ENCODE peak calls at places on chromosomes 7 and 10, in seven cellular contexts. One of them, this sample, is unnamed.
A peak's percentile ranks its signal among the peaks of the same experiment; 100 is the strongest.

GRCh38 chr10:8424555-8425201 is 370.2 kb downstream of the GATA3 start:
- DNase-seq in endothelial cell: no peak
- DNase-seq in endothelial cell of umbilical vein: no peak
- DNase-seq in heart right ventricle: no peak
- DNase-seq in K562: no peak
- DNase-seq in fibroblast of pulmonary artery: peak; percentile 13
- DNase-seq in CD8-positive, alpha-beta T cell: no peak
- DNase-seq in this sample: no peak

GRCh38 chr10:70650104-70650503 is 22.2 kb upstream of the ADAMTS14 start:
- DNase-seq in heart right ventricle: no peak
- DNase-seq in endothelial cell of umbilical vein: no peak
- DNase-seq in fibroblast of pulmonary artery: no peak
- DNase-seq in endothelial cell: no peak
- DNase-seq in CD8-positive, alpha-beta T cell: no peak
- DNase-seq in K562: no peak
- DNase-seq in this sample: no peak

GRCh38 chr10:33955676-33956075 is 621.2 kb upstream of the NRP1 start:
- DNase-seq in endothelial cell of umbilical vein: no peak
- DNase-seq in endothelial cell: no peak
- DNase-seq in fibroblast of pulmonary artery: peak; percentile 44
- DNase-seq in K562: no peak
- DNase-seq in CD8-positive, alpha-beta T cell: no peak
- DNase-seq in heart right ventricle: no peak
- DNase-seq in this sample: no peak

GRCh38 chr7:2626498-2627117 is 5.2 kb upstream of the TTYH3 start:
- DNase-seq in endothelial cell of umbilical vein: peak; percentile 87
- DNase-seq in endothelial cell: no peak
- DNase-seq in CD8-positive, alpha-beta T cell: no peak
- DNase-seq in fibroblast of pulmonary artery: peak; percentile 92
- DNase-seq in K562: no peak
- DNase-seq in heart right ventricle: no peak
- DNase-seq in this sample: no peak

GRCh38 chr7:99499356-99499712 is 747 bp downstream of the ZNF394 start:
- DNase-seq in endothelial cell: no peak
- DNase-seq in heart right ventricle: no peak
- DNase-seq in K562: no peak
- DNase-seq in fibroblast of pulmonary artery: no peak
- DNase-seq in CD8-positive, alpha-beta T cell: no peak
- DNase-seq in endothelial cell of umbilical vein: no peak
- DNase-seq in this sample: no peak

GRCh38 chr10:98295401-98295811 is 27.4 kb upstream of the LOXL4 start:
- DNase-seq in endothelial cell of umbilical vein: no peak
- DNase-seq in CD8-positive, alpha-beta T cell: no peak
- DNase-seq in fibroblast of pulmonary artery: no peak
- DNase-seq in endothelial cell: no peak
- DNase-seq in K562: no peak
- DNase-seq in heart right ventricle: no peak
- DNase-seq in this sample: no peak

GRCh38 chr10:58275908-58276307 is 6.9 kb downstream of the CISD1 start:
- DNase-seq in K562: no peak
- DNase-seq in endothelial cell: no peak
- DNase-seq in CD8-positive, alpha-beta T cell: no peak
- DNase-seq in fibroblast of pulmonary artery: peak; percentile 51
- DNase-seq in heart right ventricle: no peak
- DNase-seq in endothelial cell of umbilical vein: peak; percentile 71
- DNase-seq in this sample: no peak

GRCh38 chr7:14717711-14718304 is 184.7 kb downstream of the DGKB start:
- DNase-seq in CD8-positive, alpha-beta T cell: no peak
- DNase-seq in K562: no peak
- DNase-seq in fibroblast of pulmonary artery: peak; percentile 59
- DNase-seq in endothelial cell: no peak
- DNase-seq in endothelial cell of umbilical vein: peak; percentile 48
- DNase-seq in heart right ventricle: no peak
- DNase-seq in this sample: no peak

GRCh38 chr10:3897156-3897555 is 112.1 kb upstream of the KLF6 start:
- DNase-seq in CD8-positive, alpha-beta T cell: no peak
- DNase-seq in endothelial cell: no peak
- DNase-seq in fibroblast of pulmonary artery: peak; percentile 94
- DNase-seq in heart right ventricle: no peak
- DNase-seq in endothelial cell of umbilical vein: peak; percentile 64
- DNase-seq in K562: no peak
- DNase-seq in this sample: no peak

GRCh38 chr7:31651234-31651633 is 35.8 kb upstream of the PPP1R17 start:
- DNase-seq in fibroblast of pulmonary artery: no peak
- DNase-seq in heart right ventricle: no peak
- DNase-seq in CD8-positive, alpha-beta T cell: no peak
- DNase-seq in endothelial cell: no peak
- DNase-seq in endothelial cell of umbilical vein: no peak
- DNase-seq in K562: no peak
- DNase-seq in this sample: no peak

GRCh38 chr10:44926771-44927751 is 15.9 kb downstream of the TMEM72 start:
- DNase-seq in K562: no peak
- DNase-seq in endothelial cell of umbilical vein: no peak
- DNase-seq in CD8-positive, alpha-beta T cell: no peak
- DNase-seq in heart right ventricle: no peak
- DNase-seq in fibroblast of pulmonary artery: peak; percentile 51
- DNase-seq in endothelial cell: no peak
- DNase-seq in this sample: no peak

GRCh38 chr10:101217450-101218281 is 11.6 kb downstream of the LBX1 start:
- DNase-seq in CD8-positive, alpha-beta T cell: no peak
- DNase-seq in endothelial cell of umbilical vein: peak; percentile 37
- DNase-seq in K562: peak; percentile 44
- DNase-seq in endothelial cell: peak; percentile 83
- DNase-seq in fibroblast of pulmonary artery: peak; percentile 45
- DNase-seq in heart right ventricle: no peak
- DNase-seq in this sample: peak; percentile 74

GRCh38 chr10:3778708-3779108 is 6.3 kb downstream of the KLF6 start:
- DNase-seq in endothelial cell of umbilical vein: peak; percentile 26
- DNase-seq in fibroblast of pulmonary artery: peak; percentile 54
- DNase-seq in K562: no peak
- DNase-seq in heart right ventricle: no peak
- DNase-seq in CD8-positive, alpha-beta T cell: no peak
- DNase-seq in endothelial cell: no peak
- DNase-seq in this sample: no peak

GRCh38 chr10:66572700-66573099 is 353.1 kb upstream of the LRRTM3 start:
- DNase-seq in heart right ventricle: no peak
- DNase-seq in endothelial cell: no peak
- DNase-seq in CD8-positive, alpha-beta T cell: no peak
- DNase-seq in K562: no peak
- DNase-seq in fibroblast of pulmonary artery: no peak
- DNase-seq in endothelial cell of umbilical vein: no peak
- DNase-seq in this sample: no peak

GRCh38 chr7:11760372-11760771 is 71.6 kb downstream of the THSD7A start:
- DNase-seq in fibroblast of pulmonary artery: peak; percentile 4
- DNase-seq in K562: no peak
- DNase-seq in CD8-positive, alpha-beta T cell: no peak
- DNase-seq in endothelial cell of umbilical vein: no peak
- DNase-seq in endothelial cell: no peak
- DNase-seq in heart right ventricle: no peak
- DNase-seq in this sample: no peak

GRCh38 chr7:99707096-99707495 is 27.3 kb upstream of the CYP3A5 start:
- DNase-seq in endothelial cell of umbilical vein: no peak
- DNase-seq in K562: no peak
- DNase-seq in fibroblast of pulmonary artery: peak; percentile 24
- DNase-seq in heart right ventricle: no peak
- DNase-seq in endothelial cell: no peak
- DNase-seq in CD8-positive, alpha-beta T cell: no peak
- DNase-seq in this sample: no peak

GRCh38 chr10:22479419-22479818 is 134.1 kb downstream of the SPAG6 start:
- DNase-seq in endothelial cell: no peak
- DNase-seq in K562: no peak
- DNase-seq in heart right ventricle: peak; percentile 18
- DNase-seq in fibroblast of pulmonary artery: no peak
- DNase-seq in endothelial cell of umbilical vein: no peak
- DNase-seq in CD8-positive, alpha-beta T cell: no peak
- DNase-seq in this sample: no peak

GRCh38 chr10:92691042-92691590 is 1.4 kb downstream of the HHEX start:
- DNase-seq in heart right ventricle: peak; percentile 30
- DNase-seq in endothelial cell of umbilical vein: no peak
- DNase-seq in K562: no peak
- DNase-seq in CD8-positive, alpha-beta T cell: no peak
- DNase-seq in fibroblast of pulmonary artery: no peak
- DNase-seq in endothelial cell: no peak
- DNase-seq in this sample: peak; percentile 4

GRCh38 chr7:115869811-115870210 is 160.8 kb downstream of the TFEC start:
- DNase-seq in heart right ventricle: no peak
- DNase-seq in endothelial cell of umbilical vein: no peak
- DNase-seq in endothelial cell: no peak
- DNase-seq in K562: no peak
- DNase-seq in fibroblast of pulmonary artery: no peak
- DNase-seq in CD8-positive, alpha-beta T cell: no peak
- DNase-seq in this sample: no peak

GRCh38 chr10:70760271-70760787 is 24.8 kb downstream of the TBATA start:
- DNase-seq in heart right ventricle: no peak
- DNase-seq in fibroblast of pulmonary artery: no peak
- DNase-seq in CD8-positive, alpha-beta T cell: no peak
- DNase-seq in endothelial cell of umbilical vein: no peak
- DNase-seq in endothelial cell: no peak
- DNase-seq in K562: no peak
- DNase-seq in this sample: no peak

DNA sequence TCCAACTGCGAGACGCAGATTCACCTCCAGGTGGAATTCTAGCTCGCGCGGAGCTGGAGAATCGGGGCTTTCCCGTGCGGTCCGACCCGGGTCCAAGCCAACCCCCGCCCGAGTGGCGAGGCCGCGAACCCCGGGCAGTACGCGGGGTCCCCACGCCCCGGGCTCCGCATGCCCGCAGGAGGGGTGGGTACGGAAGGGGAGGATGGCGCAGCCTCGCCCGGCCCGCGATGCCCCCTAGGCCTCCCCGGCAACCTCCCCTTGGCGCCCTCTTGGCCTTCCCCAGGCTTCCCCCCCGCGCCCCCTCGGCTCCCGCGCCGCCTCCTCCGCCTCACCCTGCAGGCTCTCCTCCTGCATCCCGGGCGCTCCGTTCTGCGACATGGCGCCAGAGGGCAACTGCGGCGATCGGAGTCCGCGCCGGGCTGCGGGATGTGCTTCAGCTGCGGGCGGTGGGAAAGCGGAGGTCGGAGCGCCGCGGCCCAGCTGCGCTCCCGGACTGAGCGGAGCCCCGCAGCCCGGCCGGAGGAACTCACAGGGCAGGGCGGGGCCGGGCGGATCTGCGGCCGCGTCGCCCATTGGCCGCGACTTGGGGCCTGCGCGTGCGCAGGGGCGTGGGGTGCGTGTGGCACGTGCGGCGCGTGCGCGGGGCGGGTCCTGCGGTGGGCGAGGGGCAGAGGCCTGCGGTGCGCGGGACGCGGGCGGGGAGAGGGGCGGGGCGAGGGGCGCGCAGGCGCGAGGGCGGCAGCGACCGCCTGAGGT is at the start of gene BNIP3:
- DNase-seq in heart right ventricle: peak; percentile 99
- DNase-seq in fibroblast of pulmonary artery: peak; percentile 96
- DNase-seq in CD8-positive, alpha-beta T cell: peak; percentile 84
- DNase-seq in endothelial cell of umbilical vein: peak; percentile 97
- DNase-seq in endothelial cell: peak; percentile 98
- DNase-seq in K562: peak; percentile 97
- DNase-seq in this sample: peak; percentile 95
- TF ChIP-seq CTCF in heart right ventricle: peak; percentile 7
- TF ChIP-seq CTCF in fibroblast of pulmonary artery: no peak
- TF ChIP-seq CTCF in CD8-positive, alpha-beta T cell: no peak
- TF ChIP-seq CTCF in endothelial cell of umbilical vein: no peak
- TF ChIP-seq CTCF in endothelial cell: peak; percentile 20
- TF ChIP-seq CTCF in K562: peak; percentile 4
- TF ChIP-seq CTCF in this sample: peak; percentile 38

GRCh38 chr7:26001662-26002244 is 150.2 kb upstream of the NFE2L3 start:
- DNase-seq in fibroblast of pulmonary artery: no peak
- DNase-seq in heart right ventricle: no peak
- DNase-seq in CD8-positive, alpha-beta T cell: no peak
- DNase-seq in endothelial cell: no peak
- DNase-seq in K562: no peak
- DNase-seq in endothelial cell of umbilical vein: no peak
- DNase-seq in this sample: no peak

GRCh38 chr7:25994433-25994988 is 157.5 kb upstream of the NFE2L3 start:
- DNase-seq in CD8-positive, alpha-beta T cell: no peak
- DNase-seq in K562: no peak
- DNase-seq in endothelial cell: no peak
- DNase-seq in heart right ventricle: no peak
- DNase-seq in fibroblast of pulmonary artery: no peak
- DNase-seq in endothelial cell of umbilical vein: no peak
- DNase-seq in this sample: no peak

GRCh38 chr7:25995216-25995615 is 156.8 kb upstream of the NFE2L3 start:
- DNase-seq in K562: no peak
- DNase-seq in CD8-positive, alpha-beta T cell: no peak
- DNase-seq in fibroblast of pulmonary artery: no peak
- DNase-seq in heart right ventricle: no peak
- DNase-seq in endothelial cell: no peak
- DNase-seq in endothelial cell of umbilical vein: no peak
- DNase-seq in this sample: no peak

GRCh38 chr7:25998499-25998898 is 153.5 kb upstream of the NFE2L3 start:
- DNase-seq in endothelial cell of umbilical vein: no peak
- DNase-seq in CD8-positive, alpha-beta T cell: no peak
- DNase-seq in K562: no peak
- DNase-seq in fibroblast of pulmonary artery: no peak
- DNase-seq in endothelial cell: no peak
- DNase-seq in heart right ventricle: no peak
- DNase-seq in this sample: no peak

GRCh38 chr7:25995893-25996529 is 156.0 kb upstream of the NFE2L3 start:
- DNase-seq in CD8-positive, alpha-beta T cell: no peak
- DNase-seq in endothelial cell: no peak
- DNase-seq in heart right ventricle: no peak
- DNase-seq in K562: no peak
- DNase-seq in fibroblast of pulmonary artery: no peak
- DNase-seq in endothelial cell of umbilical vein: no peak
- DNase-seq in this sample: no peak
- TF ChIP-seq CTCF in CD8-positive, alpha-beta T cell: no peak
- TF ChIP-seq CTCF in endothelial cell: no peak
- TF ChIP-seq CTCF in heart right ventricle: no peak
- TF ChIP-seq CTCF in K562: peak; percentile 37
- TF ChIP-seq CTCF in fibroblast of pulmonary artery: no peak
- TF ChIP-seq CTCF in endothelial cell of umbilical vein: no peak
- TF ChIP-seq CTCF in this sample: no peak

GRCh38 chr10:111650088-111650487 is 533.5 kb downstream of the GPAM start:
- DNase-seq in K562: no peak
- DNase-seq in fibroblast of pulmonary artery: no peak
- DNase-seq in heart right ventricle: no peak
- DNase-seq in endothelial cell of umbilical vein: no peak
- DNase-seq in endothelial cell: no peak
- DNase-seq in CD8-positive, alpha-beta T cell: no peak
- DNase-seq in this sample: no peak
- TF ChIP-seq CTCF in K562: no peak
- TF ChIP-seq CTCF in fibroblast of pulmonary artery: no peak
- TF ChIP-seq CTCF in heart right ventricle: no peak
- TF ChIP-seq CTCF in endothelial cell of umbilical vein: no peak
- TF ChIP-seq CTCF in endothelial cell: no peak
- TF ChIP-seq CTCF in CD8-positive, alpha-beta T cell: no peak
- TF ChIP-seq CTCF in this sample: no peak

DNA sequence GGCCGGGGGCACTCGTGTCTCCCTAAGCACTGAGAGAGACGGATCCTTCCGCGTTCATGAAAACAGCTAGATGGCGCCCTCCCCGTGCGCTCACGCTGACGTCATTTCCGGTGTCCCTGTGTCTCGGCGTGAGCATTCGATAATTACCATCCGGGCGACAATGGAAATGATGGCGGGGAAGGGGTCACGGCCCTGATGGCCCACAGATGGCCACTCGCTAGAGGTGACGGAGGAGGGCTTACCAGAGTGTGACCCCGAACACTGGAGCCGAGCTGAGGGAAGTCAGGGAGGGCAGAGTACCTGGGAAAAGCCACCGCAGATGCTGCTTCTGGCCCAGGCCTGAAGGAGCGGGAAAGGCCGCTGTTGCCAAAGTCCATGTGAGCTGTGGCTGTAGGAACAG is 222.9 kb downstream of the TCERG1L start:
- DNase-seq in endothelial cell: no peak
- DNase-seq in CD8-positive, alpha-beta T cell: no peak
- DNase-seq in K562: peak; percentile 53
- DNase-seq in heart right ventricle: no peak
- DNase-seq in fibroblast of pulmonary artery: no peak
- DNase-seq in endothelial cell of umbilical vein: no peak
- DNase-seq in this sample: no peak
- TF ChIP-seq CTCF in endothelial cell: no peak
- TF ChIP-seq CTCF in CD8-positive, alpha-beta T cell: no peak
- TF ChIP-seq CTCF in K562: peak; percentile 31
- TF ChIP-seq CTCF in heart right ventricle: no peak
- TF ChIP-seq CTCF in fibroblast of pulmonary artery: no peak
- TF ChIP-seq CTCF in endothelial cell of umbilical vein: no peak
- TF ChIP-seq CTCF in this sample: no peak